ENCODE peak calls at places on chromosomes 12 and 14, in nine cellular contexts. R is psoas muscle, N is A549, P is body of pancreas, G is suprapubic skin, X is A673, O is AG09309, T is mammary epithelial cell, B is cardiac muscle cell. J is an unnamed sample.

GRCh38 chr14:100871234-100872186 is 32.0 kb downstream of the RTL1 start:
- DNase-seq in R (no peak), N (peak; percentile 55), P (no peak), G (peak; percentile 38), X (peak; percentile 74), O (no peak), T (peak; percentile 11), B (no peak), J (no peak)

GRCh38 chr12:28578833-28579252 is 388.6 kb downstream of the CCDC91 start:
- DNase-seq in R (no peak), N (no peak), P (no peak), G (no peak), X (no peak), O (no peak), T (no peak), B (peak; percentile 30), J (no peak)

GRCh38 chr14:101223147-101223546 is 319.6 kb upstream of the RTL1 start:
- DNase-seq in R (no peak), N (no peak), P (no peak), G (no peak), X (no peak), O (no peak), T (no peak), B (no peak), J (no peak)

GRCh38 chr14:84885061-84885460 is 644.9 kb upstream of the FLRT2 start:
- DNase-seq in R (no peak), N (no peak), P (no peak), G (no peak), X (no peak), O (no peak), T (no peak), B (no peak), J (no peak)

GRCh38 chr12:23084236-23084995 is 459.4 kb downstream of the ETNK1 start:
- DNase-seq in R (no peak), N (peak; percentile 59), P (peak; percentile 5), G (no peak), X (peak; percentile 4), O (no peak), T (peak; percentile 98), B (peak; percentile 83), J (peak; percentile 84)

GRCh38 chr12:105221588-105222325 is 14.2 kb downstream of the APPL2 start:
- DNase-seq in R (no peak), N (no peak), P (peak; percentile 43), G (no peak), X (no peak), O (no peak), T (no peak), B (no peak), J (no peak)

GRCh38 chr12:77087427-77087826 is 22.1 kb upstream of the E2F7 start:
- DNase-seq in R (no peak), N (no peak), P (no peak), G (no peak), X (no peak), O (peak; percentile 83), T (peak; percentile 95), B (peak; percentile 83), J (peak; percentile 43)

GRCh38 chr12:79614730-79615129 is 76.0 kb downstream of the PAWR start:
- DNase-seq in R (no peak), N (no peak), P (no peak), G (no peak), X (no peak), O (no peak), T (no peak), B (no peak), J (no peak)

GRCh38 chr14:103871596-103872480 is 24.5 kb upstream of the PPP1R13B start:
- DNase-seq in R (peak; percentile 58), N (no peak), P (peak; percentile 90), G (no peak), X (no peak), O (no peak), T (no peak), B (peak; percentile 46), J (no peak)

GRCh38 chr12:51547606-51548005 is 43.4 kb upstream of the SCN8A start:
- DNase-seq in R (no peak), N (no peak), P (no peak), G (no peak), X (no peak), O (no peak), T (no peak), B (no peak), J (no peak)

GRCh38 chr12:48901278-48901677 is 24.0 kb downstream of the FKBP11 start:
- DNase-seq in R (no peak), N (no peak), P (no peak), G (no peak), X (no peak), O (no peak), T (peak; percentile 44), B (no peak), J (no peak)

GRCh38 chr14:88005978-88006851 is 1.3 kb downstream of the GPR65 start:
- DNase-seq in R (no peak), N (no peak), P (peak; percentile 65), G (no peak), X (no peak), O (no peak), T (no peak), B (no peak), J (no peak)

GRCh38 chr12:12432373-12432772 is 75.5 kb downstream of the BORCS5 start:
- DNase-seq in R (no peak), N (peak; percentile 37), P (peak; percentile 69), G (no peak), X (no peak), O (peak; percentile 43), T (peak; percentile 68), B (peak; percentile 68), J (no peak)

GRCh38 chr14:36518586-36519430 is 1.2 kb downstream of the NKX2-1 start:
- DNase-seq in R (no peak), N (no peak), P (no peak), G (no peak), X (no peak), O (no peak), T (no peak), B (no peak), J (no peak)

GRCh38 chr14:93994919-93995682 is 2.0 kb upstream of the CCDC197 start:
- DNase-seq in R (peak; percentile 80), N (peak; percentile 56), P (peak; percentile 63), G (no peak), X (peak; percentile 34), O (peak; percentile 73), T (peak; percentile 95), B (peak; percentile 30), J (peak; percentile 70)

GRCh38 chr12:54215990-54216579 is 27.3 kb upstream of the SMUG1 start:
- DNase-seq in R (no peak), N (peak; percentile 44), P (peak; percentile 15), G (no peak), X (no peak), O (no peak), T (no peak), B (no peak), J (no peak)

GRCh38 chr14:61453103-61453767 is 131.9 kb downstream of the PRKCH start:
- DNase-seq in R (no peak), N (no peak), P (no peak), G (no peak), X (no peak), O (no peak), T (no peak), B (no peak), J (no peak)

DNA sequence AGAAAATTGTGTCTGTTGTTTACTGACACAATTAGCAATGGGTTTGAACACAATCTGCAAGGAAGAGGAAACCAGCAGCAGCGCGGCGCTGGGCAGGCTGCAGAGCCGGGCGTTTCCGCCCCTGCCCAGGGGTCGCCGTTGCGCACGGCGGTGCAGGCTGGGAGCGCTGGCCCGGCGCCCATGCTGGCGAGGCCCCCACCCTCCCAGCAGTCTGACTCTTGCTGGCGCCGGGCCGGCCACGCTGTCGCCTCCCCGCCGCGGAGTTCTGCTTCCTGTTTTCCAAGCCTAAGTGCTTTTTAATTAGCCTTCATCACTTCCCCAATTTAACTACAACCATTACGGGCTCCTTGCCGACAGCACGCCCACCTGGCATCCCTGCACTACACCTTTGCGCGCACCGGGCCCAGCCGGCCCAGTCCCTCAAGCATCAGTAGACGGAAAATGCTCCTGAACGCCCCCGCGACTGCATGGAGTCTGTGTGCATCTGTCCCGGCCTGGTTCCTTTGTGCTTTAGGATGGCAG is 212.1 kb downstream of the GXYLT1 start:
- DNase-seq in R (peak; percentile 76), N (no peak), P (peak; percentile 63), G (peak; percentile 74), X (peak; percentile 96), O (no peak), T (no peak), B (peak; percentile 62), J (no peak)
- TF ChIP-seq CTCF in R (no peak), N (no peak), P (no peak), G (no peak), X (peak; percentile 12), O (no peak), T (no peak), B (no peak), J (no peak)

DNA sequence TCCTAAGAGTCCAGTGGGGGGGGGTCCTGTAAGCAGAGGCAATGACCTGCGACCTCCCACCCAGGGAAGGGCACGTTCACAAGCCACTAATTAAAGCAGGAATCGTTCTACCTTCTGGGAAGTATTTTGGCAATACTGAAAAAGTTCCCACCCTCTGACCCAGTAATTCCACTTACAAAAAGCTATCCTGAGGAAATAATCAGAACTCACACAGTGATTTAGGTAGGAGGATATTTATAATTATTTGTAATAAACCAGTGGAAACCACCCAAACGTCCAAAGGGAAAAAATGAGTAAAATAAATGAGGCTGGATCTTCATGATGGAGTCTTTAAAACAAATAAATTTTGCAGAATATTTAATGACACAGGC is 54.7 kb downstream of the SSH1 start:
- DNase-seq in R (no peak), N (no peak), P (no peak), G (no peak), X (no peak), O (no peak), T (no peak), B (peak; percentile 23), J (no peak)
- H3K4me3 ChIP-seq in R (peak overlapping the region; percentile 47), N (no peak overlapping the region), P (no peak overlapping the region), G (peak overlapping the region; percentile 18), X (no peak overlapping the region), O (no peak overlapping the region), T (no peak overlapping the region), B (no peak overlapping the region), J (no peak overlapping the region)

DNA sequence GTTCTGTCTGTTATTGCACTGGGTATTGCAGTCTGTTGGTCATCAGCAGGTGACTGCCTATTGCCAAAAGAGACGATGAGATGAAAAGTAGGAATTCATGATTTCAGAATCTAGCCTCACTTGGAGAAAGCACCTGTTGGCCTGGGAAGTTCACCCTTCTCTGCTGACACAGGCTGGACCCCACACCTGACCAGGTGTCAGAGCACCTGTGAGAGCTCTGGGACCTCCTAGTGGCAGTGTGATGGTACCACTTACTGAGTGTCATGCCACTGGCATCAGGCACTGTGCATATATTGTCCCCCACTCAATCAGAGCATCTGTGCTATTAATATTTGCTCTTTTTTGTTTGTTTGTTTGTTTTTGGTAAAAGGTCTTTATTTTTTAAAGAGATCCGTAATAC is 68.0 kb downstream of the RASSF3 start:
- DNase-seq in R (no peak), N (no peak), P (no peak), G (no peak), X (no peak), O (no peak), T (peak; percentile 11), B (no peak), J (no peak)
- TF ChIP-seq CTCF in R (no peak), N (no peak), P (peak; percentile 16), G (no peak), X (no peak), O (no peak), T (peak; percentile 46), B (no peak), J (peak; percentile 16)

DNA sequence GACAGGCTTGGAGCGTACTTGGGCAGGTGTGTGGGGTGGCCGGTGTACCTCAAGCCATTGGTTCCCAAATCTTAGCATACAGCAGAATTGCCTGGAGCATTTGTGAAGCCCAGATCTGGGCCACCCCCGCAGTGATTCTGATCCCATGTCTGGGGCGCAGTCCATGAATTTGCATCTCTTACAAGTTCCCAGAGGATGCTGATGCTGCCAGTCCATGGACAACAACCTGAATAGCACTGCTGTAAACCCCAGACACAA is 18.2 kb upstream of the MLEC start:
- DNase-seq in R (no peak), N (no peak), P (no peak), G (no peak), X (no peak), O (no peak), T (no peak), B (no peak), J (no peak)
- H3K4me3 ChIP-seq in R (no peak overlapping the region), N (no peak overlapping the region), P (no peak overlapping the region), G (no peak overlapping the region), X (no peak overlapping the region), O (no peak overlapping the region), T (no peak overlapping the region), B (no peak overlapping the region), J (no peak overlapping the region)

J was measured in kidney epithelial cell.